ENCODE peak calls at places on chromosome 17, in four cellular contexts. Y is IMR-90, X is H1, L is H9. V is an unnamed sample.

GRCh38 chr17:66580178-66580577 is 254.7 kb upstream of the CACNG5 start:
- DNase-seq in X (no peak), L (peak; percentile 43), Y (peak; percentile 76), V (peak; percentile 57)

GRCh38 chr17:36773039-36773438 is 164.2 kb upstream of the LHX1 start:
- DNase-seq in X (no peak), L (no peak), Y (no peak), V (no peak)

GRCh38 chr17:14334919-14335318 is 34.0 kb downstream of the HS3ST3B1 start:
- DNase-seq in L (no peak), Y (no peak), X (no peak), V (no peak)

GRCh38 chr17:73231363-73231762 is 30.3 kb downstream of the CPSF4L start:
- DNase-seq in L (no peak), X (no peak), Y (peak; percentile 25), V (peak; percentile 51)

GRCh38 chr17:3960764-3961163 is 3.5 kb downstream of the ATP2A3 start:
- DNase-seq in X (no peak), Y (peak; percentile 55), L (no peak), V (no peak)

GRCh38 chr17:2563543-2563942 is 29.9 kb upstream of the PAFAH1B1 start:
- DNase-seq in Y (no peak), L (no peak), X (no peak), V (no peak)

GRCh38 chr17:81712468-81713003 is 452 bp downstream of the SLC25A10 start:
- DNase-seq in Y (no peak), X (no peak), L (no peak), V (peak; percentile 48)

GRCh38 chr17:39667262-39668140 is 752 bp upstream of the PNMT start:
- DNase-seq in Y (no peak), X (no peak), L (no peak), V (no peak)

GRCh38 chr17:2545393-2545792 is 33.7 kb upstream of the METTL16 start:
- DNase-seq in X (no peak), L (no peak), Y (no peak), V (peak; percentile 68)

GRCh38 chr17:57429966-57430365 is 173.6 kb downstream of the MSI2 start:
- DNase-seq in X (no peak), L (no peak), Y (no peak), V (no peak)

GRCh38 chr17:80195671-80196529 is 24.2 kb downstream of the SGSH start:
- DNase-seq in X (no peak), Y (no peak), L (peak; percentile 76), V (peak; percentile 33)

GRCh38 chr17:31660684-31661083 is 198.4 kb downstream of the COPRS start:
- DNase-seq in Y (no peak), X (no peak), L (no peak), V (no peak)

GRCh38 chr17:70906808-70907207 is 737.5 kb downstream of the KCNJ2 start:
- DNase-seq in X (no peak), Y (peak; percentile 62), L (peak; percentile 46), V (peak; percentile 73)

GRCh38 chr17:14748036-14748715 is 447.3 kb downstream of the HS3ST3B1 start:
- DNase-seq in Y (no peak), X (no peak), L (no peak), V (no peak)

GRCh38 chr17:38751144-38751802 is 1.3 kb upstream of the PSMB3 start:
- DNase-seq in Y (peak; percentile 21), L (no peak), X (no peak), V (peak; percentile 43)

DNA sequence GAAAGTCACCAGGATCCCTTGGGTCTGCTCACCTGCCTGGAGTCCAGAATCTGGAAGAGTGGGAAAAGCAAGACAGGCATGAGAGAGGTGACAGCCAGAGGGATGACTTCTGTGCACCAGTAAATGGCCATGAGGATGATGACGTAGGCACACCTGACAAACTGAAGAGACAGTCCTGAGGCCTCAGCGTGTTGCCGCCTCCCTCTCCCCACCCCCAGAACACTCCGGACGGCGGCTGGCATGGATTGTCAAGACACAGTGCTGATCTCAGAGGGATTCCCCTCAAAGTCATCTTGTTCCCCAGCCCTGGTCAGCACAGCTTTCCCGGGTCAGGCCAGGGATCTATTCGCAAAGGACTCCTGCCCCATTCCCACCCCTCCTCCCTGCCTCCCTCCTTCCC is 6.2 kb downstream of the SLC13A5 start:
- DNase-seq in L (no peak), Y (no peak), X (no peak), V (no peak)
- H3K56ac ChIP-seq in L (no peak overlapping the region), Y (no peak overlapping the region), X (no peak overlapping the region), V (no peak overlapping the region)

GRCh38 chr17:42266462-42266861 is 9.7 kb downstream of the STAT5B start:
- DNase-seq in X (no peak), L (no peak), Y (no peak), V (no peak)
- H3K27ac ChIP-seq in X (no peak overlapping the region), L (no peak overlapping the region), Y (peak overlapping the region; percentile 86), V (no peak overlapping the region)

GRCh38 chr17:20210180-20210579 is 201.0 kb downstream of the SPECC1 start:
- DNase-seq in Y (no peak), L (no peak), X (no peak), V (no peak)
- H3K4ac ChIP-seq in Y (no peak overlapping the region), L (no peak overlapping the region), X (no peak overlapping the region), V (no peak overlapping the region)

DNA sequence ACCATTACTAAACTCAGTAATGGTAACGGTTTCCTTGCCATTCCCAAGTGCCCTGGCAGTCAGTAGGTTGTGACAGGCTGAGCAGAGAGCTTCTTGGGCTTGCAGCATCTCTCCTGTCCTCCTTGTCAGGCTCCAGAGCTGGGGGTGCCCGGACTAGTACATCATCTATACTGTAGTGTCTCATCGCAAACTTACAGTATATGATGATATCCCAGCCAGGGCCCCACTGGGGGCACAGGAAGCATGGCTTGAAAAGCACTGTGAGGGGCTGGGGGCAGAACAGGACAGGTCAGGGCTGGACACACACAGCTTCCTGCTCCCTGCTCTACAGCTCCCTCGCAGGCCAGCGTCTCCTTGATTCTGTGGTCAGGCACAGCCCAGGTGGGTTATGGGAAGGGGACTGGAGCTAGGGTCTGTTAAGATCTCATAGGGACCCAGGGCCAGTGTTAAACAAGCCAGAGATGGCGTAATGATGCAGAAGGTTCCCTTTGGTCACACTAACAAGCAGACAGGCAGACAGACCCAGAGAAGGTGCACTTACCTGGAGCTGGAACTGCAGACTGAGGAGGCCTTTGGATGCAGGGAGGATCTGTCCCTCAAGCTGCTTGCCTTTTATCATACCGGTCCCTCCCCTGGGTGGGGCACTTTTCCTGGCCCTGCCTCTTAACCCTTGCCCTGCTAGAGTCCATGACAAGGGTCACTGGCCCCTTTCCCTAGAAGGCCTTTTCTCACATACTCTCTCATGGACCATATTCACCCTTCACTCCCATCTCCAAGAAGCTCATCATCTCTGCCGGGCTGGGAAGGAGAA is 6.8 kb downstream of the ERAL1 start:
- DNase-seq in X (no peak), L (peak; percentile 67), Y (no peak), V (peak; percentile 40)
- H3K56ac ChIP-seq in X (no peak overlapping the region), L (no peak overlapping the region), Y (no peak overlapping the region), V (no peak overlapping the region)

GRCh38 chr17:19305761-19306159 is 56.8 kb downstream of the B9D1 start:
- DNase-seq in L (no peak), Y (no peak), X (no peak), V (no peak)

GRCh38 chr17:19307521-19307920 is 55.0 kb downstream of the B9D1 start:
- DNase-seq in Y (no peak), L (no peak), X (no peak), V (no peak)

GRCh38 chr17:19305261-19305660 is 57.3 kb downstream of the B9D1 start:
- DNase-seq in Y (no peak), L (no peak), X (no peak), V (no peak)

GRCh38 chr17:19304751-19305150 is 57.8 kb downstream of the B9D1 start:
- DNase-seq in X (no peak), Y (no peak), L (no peak), V (no peak)

GRCh38 chr17:19306160-19307111 is 56.1 kb downstream of the B9D1 start:
- DNase-seq in L (no peak), Y (no peak), X (no peak), V (no peak)
- H3K27ac ChIP-seq in L (no peak overlapping the region), Y (no peak overlapping the region), X (no peak overlapping the region), V (no peak overlapping the region)

V was measured in mesendoderm.